ENCODE peak calls at places on chromosomes 11 and 22, in five cellular contexts. One of them, this sample, is unnamed.

GRCh38 chr22:38313384-38313955 is 3.8 kb downstream of the CSNK1E start:
- DNase-seq in kidney: peak
- DNase-seq in activated T-cell treated with anti-CD3 and anti-CD28 coated beads, Interleukin-2, amount 50 U/mL, for 48 hours: no peak
- DNase-seq in activated CD4-positive, alpha-beta T cell treated with anti-CD3 and anti-CD28 coated beads for 36 hours: peak
- DNase-seq in stimulated activated CD8-positive, alpha-beta memory T cell treated with anti-CD3 and anti-CD28 coated beads, Interleukin-7, amount 100 ng/mL, for 1 hour: no peak
- DNase-seq in this sample: peak

GRCh38 chr22:50188356-50188755 is 2.6 kb downstream of the TRABD start:
- DNase-seq in kidney: peak
- DNase-seq in activated T-cell treated with anti-CD3 and anti-CD28 coated beads, Interleukin-2, amount 50 U/mL, for 48 hours: no peak
- DNase-seq in activated CD4-positive, alpha-beta T cell treated with anti-CD3 and anti-CD28 coated beads for 36 hours: no peak
- DNase-seq in stimulated activated CD8-positive, alpha-beta memory T cell treated with anti-CD3 and anti-CD28 coated beads, Interleukin-7, amount 100 ng/mL, for 1 hour: no peak
- DNase-seq in this sample: peak

GRCh38 chr11:120197977-120198376 is 12.9 kb upstream of the OAF start:
- DNase-seq in kidney: no peak
- DNase-seq in activated T-cell treated with anti-CD3 and anti-CD28 coated beads, Interleukin-2, amount 50 U/mL, for 48 hours: no peak
- DNase-seq in activated CD4-positive, alpha-beta T cell treated with anti-CD3 and anti-CD28 coated beads for 36 hours: no peak
- DNase-seq in stimulated activated CD8-positive, alpha-beta memory T cell treated with anti-CD3 and anti-CD28 coated beads, Interleukin-7, amount 100 ng/mL, for 1 hour: no peak
- DNase-seq in this sample: no peak

GRCh38 chr11:116993599-116993998 is 104.6 kb downstream of the SIK3 start:
- DNase-seq in kidney: no peak
- DNase-seq in activated T-cell treated with anti-CD3 and anti-CD28 coated beads, Interleukin-2, amount 50 U/mL, for 48 hours: no peak
- DNase-seq in activated CD4-positive, alpha-beta T cell treated with anti-CD3 and anti-CD28 coated beads for 36 hours: peak
- DNase-seq in stimulated activated CD8-positive, alpha-beta memory T cell treated with anti-CD3 and anti-CD28 coated beads, Interleukin-7, amount 100 ng/mL, for 1 hour: no peak
- DNase-seq in this sample: no peak

GRCh38 chr22:35462558-35463230 is 62.8 kb downstream of the MCM5 start:
- DNase-seq in kidney: no peak
- DNase-seq in activated T-cell treated with anti-CD3 and anti-CD28 coated beads, Interleukin-2, amount 50 U/mL, for 48 hours: no peak
- DNase-seq in activated CD4-positive, alpha-beta T cell treated with anti-CD3 and anti-CD28 coated beads for 36 hours: no peak
- DNase-seq in stimulated activated CD8-positive, alpha-beta memory T cell treated with anti-CD3 and anti-CD28 coated beads, Interleukin-7, amount 100 ng/mL, for 1 hour: no peak
- DNase-seq in this sample: no peak

GRCh38 chr11:88089134-88089533 is 86.1 kb downstream of the RAB38 start:
- DNase-seq in kidney: no peak
- DNase-seq in activated T-cell treated with anti-CD3 and anti-CD28 coated beads, Interleukin-2, amount 50 U/mL, for 48 hours: no peak
- DNase-seq in activated CD4-positive, alpha-beta T cell treated with anti-CD3 and anti-CD28 coated beads for 36 hours: no peak
- DNase-seq in stimulated activated CD8-positive, alpha-beta memory T cell treated with anti-CD3 and anti-CD28 coated beads, Interleukin-7, amount 100 ng/mL, for 1 hour: no peak
- DNase-seq in this sample: no peak

GRCh38 chr22:44622685-44623084 is 79.3 kb upstream of the PRR5 start:
- DNase-seq in kidney: no peak
- DNase-seq in activated T-cell treated with anti-CD3 and anti-CD28 coated beads, Interleukin-2, amount 50 U/mL, for 48 hours: no peak
- DNase-seq in activated CD4-positive, alpha-beta T cell treated with anti-CD3 and anti-CD28 coated beads for 36 hours: no peak
- DNase-seq in stimulated activated CD8-positive, alpha-beta memory T cell treated with anti-CD3 and anti-CD28 coated beads, Interleukin-7, amount 100 ng/mL, for 1 hour: no peak
- DNase-seq in this sample: no peak

GRCh38 chr11:11078344-11078743 is 220.5 kb upstream of the ZBED5 start:
- DNase-seq in kidney: no peak
- DNase-seq in activated T-cell treated with anti-CD3 and anti-CD28 coated beads, Interleukin-2, amount 50 U/mL, for 48 hours: no peak
- DNase-seq in activated CD4-positive, alpha-beta T cell treated with anti-CD3 and anti-CD28 coated beads for 36 hours: no peak
- DNase-seq in stimulated activated CD8-positive, alpha-beta memory T cell treated with anti-CD3 and anti-CD28 coated beads, Interleukin-7, amount 100 ng/mL, for 1 hour: no peak
- DNase-seq in this sample: no peak

GRCh38 chr11:116445108-116446047 is 327.4 kb downstream of the BUD13 start:
- DNase-seq in kidney: no peak
- DNase-seq in activated T-cell treated with anti-CD3 and anti-CD28 coated beads, Interleukin-2, amount 50 U/mL, for 48 hours: no peak
- DNase-seq in activated CD4-positive, alpha-beta T cell treated with anti-CD3 and anti-CD28 coated beads for 36 hours: no peak
- DNase-seq in stimulated activated CD8-positive, alpha-beta memory T cell treated with anti-CD3 and anti-CD28 coated beads, Interleukin-7, amount 100 ng/mL, for 1 hour: no peak
- DNase-seq in this sample: no peak

GRCh38 chr22:27454807-27455450 is 346.6 kb downstream of the MN1 start:
- DNase-seq in kidney: peak
- DNase-seq in activated T-cell treated with anti-CD3 and anti-CD28 coated beads, Interleukin-2, amount 50 U/mL, for 48 hours: no peak
- DNase-seq in activated CD4-positive, alpha-beta T cell treated with anti-CD3 and anti-CD28 coated beads for 36 hours: no peak
- DNase-seq in stimulated activated CD8-positive, alpha-beta memory T cell treated with anti-CD3 and anti-CD28 coated beads, Interleukin-7, amount 100 ng/mL, for 1 hour: no peak
- DNase-seq in this sample: no peak

GRCh38 chr22:28939394-28939793 is 56.0 kb downstream of the ZNRF3 start:
- DNase-seq in kidney: no peak
- DNase-seq in activated T-cell treated with anti-CD3 and anti-CD28 coated beads, Interleukin-2, amount 50 U/mL, for 48 hours: no peak
- DNase-seq in activated CD4-positive, alpha-beta T cell treated with anti-CD3 and anti-CD28 coated beads for 36 hours: no peak
- DNase-seq in stimulated activated CD8-positive, alpha-beta memory T cell treated with anti-CD3 and anti-CD28 coated beads, Interleukin-7, amount 100 ng/mL, for 1 hour: no peak
- DNase-seq in this sample: no peak

GRCh38 chr11:70078796-70079616 is 889 bp downstream of the ANO1 start:
- DNase-seq in kidney: peak
- DNase-seq in activated T-cell treated with anti-CD3 and anti-CD28 coated beads, Interleukin-2, amount 50 U/mL, for 48 hours: no peak
- DNase-seq in activated CD4-positive, alpha-beta T cell treated with anti-CD3 and anti-CD28 coated beads for 36 hours: no peak
- DNase-seq in stimulated activated CD8-positive, alpha-beta memory T cell treated with anti-CD3 and anti-CD28 coated beads, Interleukin-7, amount 100 ng/mL, for 1 hour: no peak
- DNase-seq in this sample: no peak

GRCh38 chr11:73995731-73996130 is 13.1 kb upstream of the UCP2 start:
- DNase-seq in kidney: no peak
- DNase-seq in activated T-cell treated with anti-CD3 and anti-CD28 coated beads, Interleukin-2, amount 50 U/mL, for 48 hours: no peak
- DNase-seq in activated CD4-positive, alpha-beta T cell treated with anti-CD3 and anti-CD28 coated beads for 36 hours: peak
- DNase-seq in stimulated activated CD8-positive, alpha-beta memory T cell treated with anti-CD3 and anti-CD28 coated beads, Interleukin-7, amount 100 ng/mL, for 1 hour: no peak
- DNase-seq in this sample: no peak

GRCh38 chr11:94400839-94401772 is at the start of gene GPR83:
- DNase-seq in kidney: peak
- DNase-seq in activated T-cell treated with anti-CD3 and anti-CD28 coated beads, Interleukin-2, amount 50 U/mL, for 48 hours: no peak
- DNase-seq in activated CD4-positive, alpha-beta T cell treated with anti-CD3 and anti-CD28 coated beads for 36 hours: peak
- DNase-seq in stimulated activated CD8-positive, alpha-beta memory T cell treated with anti-CD3 and anti-CD28 coated beads, Interleukin-7, amount 100 ng/mL, for 1 hour: no peak
- DNase-seq in this sample: no peak

GRCh38 chr11:130653838-130654601 is 205.6 kb downstream of the ADAMTS15 start:
- DNase-seq in kidney: peak
- DNase-seq in activated T-cell treated with anti-CD3 and anti-CD28 coated beads, Interleukin-2, amount 50 U/mL, for 48 hours: no peak
- DNase-seq in activated CD4-positive, alpha-beta T cell treated with anti-CD3 and anti-CD28 coated beads for 36 hours: no peak
- DNase-seq in stimulated activated CD8-positive, alpha-beta memory T cell treated with anti-CD3 and anti-CD28 coated beads, Interleukin-7, amount 100 ng/mL, for 1 hour: no peak
- DNase-seq in this sample: peak

GRCh38 chr22:48346311-48346710 is 1481.4 kb downstream of the BRD1 start:
- DNase-seq in kidney: peak
- DNase-seq in activated T-cell treated with anti-CD3 and anti-CD28 coated beads, Interleukin-2, amount 50 U/mL, for 48 hours: no peak
- DNase-seq in activated CD4-positive, alpha-beta T cell treated with anti-CD3 and anti-CD28 coated beads for 36 hours: no peak
- DNase-seq in stimulated activated CD8-positive, alpha-beta memory T cell treated with anti-CD3 and anti-CD28 coated beads, Interleukin-7, amount 100 ng/mL, for 1 hour: no peak
- DNase-seq in this sample: no peak

GRCh38 chr11:74559110-74559933 is 33.1 kb upstream of the POLD3 start:
- DNase-seq in kidney: no peak
- DNase-seq in activated T-cell treated with anti-CD3 and anti-CD28 coated beads, Interleukin-2, amount 50 U/mL, for 48 hours: no peak
- DNase-seq in activated CD4-positive, alpha-beta T cell treated with anti-CD3 and anti-CD28 coated beads for 36 hours: no peak
- DNase-seq in stimulated activated CD8-positive, alpha-beta memory T cell treated with anti-CD3 and anti-CD28 coated beads, Interleukin-7, amount 100 ng/mL, for 1 hour: no peak
- DNase-seq in this sample: no peak

GRCh38 chr11:47857485-47858168 is 9.5 kb upstream of the NUP160 start:
- DNase-seq in kidney: no peak
- DNase-seq in activated T-cell treated with anti-CD3 and anti-CD28 coated beads, Interleukin-2, amount 50 U/mL, for 48 hours: no peak
- DNase-seq in activated CD4-positive, alpha-beta T cell treated with anti-CD3 and anti-CD28 coated beads for 36 hours: no peak
- DNase-seq in stimulated activated CD8-positive, alpha-beta memory T cell treated with anti-CD3 and anti-CD28 coated beads, Interleukin-7, amount 100 ng/mL, for 1 hour: no peak
- DNase-seq in this sample: no peak